ENCODE peak calls at places on chromosomes 16 and 17, in nine cellular contexts. C, Q, H, R, A, L, P, E and D are unnamed samples.
A peak's percentile ranks its signal among the peaks of the same experiment; 100 is the strongest.

GRCh38 chr16:56771558-56772279 is 41.8 kb downstream of the NUP93 start:
- DNase-seq in R (no peak), A (no peak), P (no peak), C (no peak), E (no peak), L (peak; percentile 29), Q (no peak), H (no peak), D (no peak)

GRCh38 chr17:79046501-79047280 is 22.7 kb downstream of the C1QTNF1 start:
- DNase-seq in E (peak; percentile 74), C (no peak), Q (no peak), P (no peak), L (peak; percentile 13), A (no peak), H (no peak), R (no peak), D (peak; percentile 66)

GRCh38 chr16:31265329-31266245 is 5.8 kb downstream of the ITGAM start:
- DNase-seq in E (no peak), A (no peak), P (no peak), Q (peak; percentile 36), C (peak; percentile 87), R (no peak), L (peak; percentile 25), H (no peak), D (peak; percentile 14)

GRCh38 chr17:40903129-40903847 is 18.2 kb upstream of the KRT20 start:
- DNase-seq in R (no peak), L (no peak), A (no peak), E (peak; percentile 35), P (no peak), Q (no peak), C (no peak), H (no peak), D (peak; percentile 80)

GRCh38 chr16:30357715-30358576 is 2.8 kb upstream of the CD2BP2 start:
- DNase-seq in Q (no peak), P (no peak), H (no peak), A (no peak), C (no peak), E (no peak), R (no peak), L (no peak), D (no peak)

GRCh38 chr17:43033947-43034622 is 9.1 kb downstream of the RND2 start:
- DNase-seq in R (no peak), E (no peak), Q (no peak), L (no peak), C (no peak), H (peak; percentile 54), P (no peak), A (no peak), D (no peak)

GRCh38 chr17:40038882-40039513 is 15.2 kb downstream of the MED24 start:
- DNase-seq in C (no peak), Q (no peak), R (peak; percentile 65), P (peak; percentile 87), A (no peak), H (peak; percentile 76), L (no peak), E (peak; percentile 86), D (peak; percentile 84)

GRCh38 chr16:24297375-24297774 is 41.2 kb downstream of the CACNG3 start:
- DNase-seq in A (no peak), C (no peak), Q (no peak), E (no peak), H (no peak), L (no peak), P (no peak), R (no peak), D (no peak)

GRCh38 chr17:60863892-60864673 is 186.4 kb downstream of the BCAS3 start:
- DNase-seq in A (no peak), Q (no peak), H (no peak), P (no peak), L (no peak), E (peak; percentile 53), C (no peak), R (no peak), D (peak; percentile 3)

GRCh38 chr17:82055023-82055964 is 3.6 kb downstream of the GPS1 start:
- DNase-seq in Q (no peak), H (no peak), P (no peak), C (peak; percentile 4), E (no peak), A (no peak), R (no peak), L (no peak), D (no peak)

GRCh38 chr16:48029768-48030167 is 126.0 kb downstream of the ABCC12 start:
- DNase-seq in P (no peak), L (no peak), Q (no peak), C (no peak), E (no peak), R (peak; percentile 4), A (no peak), H (no peak), D (no peak)

GRCh38 chr16:87550510-87550961 is 51.8 kb upstream of the JPH3 start:
- DNase-seq in Q (peak; percentile 16), A (peak; percentile 31), L (peak; percentile 44), E (no peak), H (peak; percentile 55), R (peak; percentile 26), P (no peak), C (peak; percentile 69), D (no peak)

GRCh38 chr17:78391051-78391431 is 12.6 kb downstream of the PGS1 start:
- DNase-seq in A (no peak), P (no peak), Q (no peak), R (no peak), C (no peak), E (no peak), H (no peak), L (no peak), D (no peak)

GRCh38 chr16:61617214-61617783 is 418.9 kb downstream of the CDH8 start:
- DNase-seq in R (no peak), H (no peak), C (no peak), E (no peak), P (no peak), A (no peak), L (no peak), Q (no peak), D (no peak)

GRCh38 chr16:85490407-85490806 is 122.7 kb upstream of the GSE1 start:
- DNase-seq in E (no peak), R (no peak), C (no peak), A (no peak), H (no peak), P (no peak), L (no peak), Q (no peak), D (no peak)

GRCh38 chr17:43368740-43369506 is 29.9 kb upstream of the ARL4D start:
- DNase-seq in L (peak; percentile 76), P (peak; percentile 92), Q (peak; percentile 18), H (peak; percentile 80), C (peak; percentile 80), A (peak; percentile 45), E (peak; percentile 85), R (peak; percentile 84), D (peak; percentile 78)

GRCh38 chr16:87851601-87852000 is 17.7 kb downstream of the SLC7A5 start:
- DNase-seq in P (no peak), R (no peak), C (no peak), H (peak; percentile 51), Q (no peak), E (no peak), A (no peak), L (no peak), D (no peak)

GRCh38 chr17:74123350-74123749 is 80.1 kb upstream of the RPL38 start:
- DNase-seq in E (peak; percentile 66), C (no peak), P (no peak), L (no peak), H (no peak), R (no peak), Q (no peak), A (no peak), D (peak; percentile 15)

GRCh38 chr16:89445166-89445565 is 45.2 kb downstream of the ANKRD11 start:
- DNase-seq in R (no peak), A (no peak), L (no peak), Q (no peak), H (no peak), C (no peak), P (no peak), E (no peak), D (no peak)

GRCh38 chr16:9268446-9268845 is 177.0 kb downstream of the HAPSTR1 start:
- DNase-seq in P (no peak), A (no peak), H (no peak), R (no peak), C (no peak), L (no peak), E (no peak), Q (no peak), D (no peak)

GRCh38 chr17:9234404-9234945 is 213.2 kb downstream of the NTN1 start:
- DNase-seq in C (no peak), R (no peak), A (no peak), H (no peak), P (no peak), L (no peak), E (no peak), Q (no peak), D (no peak)

GRCh38 chr17:6556121-6557039 is at the start of gene PITPNM3:
- DNase-seq in R (no peak), A (no peak), P (no peak), E (no peak), H (peak; percentile 57), C (no peak), Q (no peak), L (no peak), D (no peak)

GRCh38 chr17:18328643-18329204 is 13.6 kb downstream of the SMCR8 start:
- DNase-seq in R (no peak), C (no peak), A (no peak), H (no peak), P (no peak), L (no peak), Q (no peak), E (no peak), D (no peak)

GRCh38 chr16:13453938-13454553 is 465.9 kb upstream of the ERCC4 start:
- DNase-seq in H (peak; percentile 63), E (peak; percentile 42), P (no peak), A (no peak), L (peak; percentile 56), C (peak; percentile 48), Q (no peak), R (peak; percentile 49), D (peak; percentile 53)

GRCh38 chr17:78391843-78392242 is 13.4 kb downstream of the PGS1 start:
- DNase-seq in C (no peak), Q (no peak), A (no peak), H (no peak), E (peak; percentile 64), P (no peak), R (no peak), L (no peak), D (peak; percentile 54)